ENCODE peak calls at places on chromosomes 7 and 10, in nine cellular contexts. One of them, this sample, is unnamed.

GRCh38 chr10:75202321-75203096 is 8.1 kb upstream of the VDAC2 start:
- DNase-seq in nucleus accumbens: no peak
- DNase-seq in colonic mucosa: peak
- DNase-seq in NCI-H82: no peak
- DNase-seq in HTR-8/SVneo: no peak
- DNase-seq in NCI-H460: peak
- DNase-seq in GM19239: no peak
- DNase-seq in NCI-H2029: no peak
- DNase-seq in activated CD8-positive, alpha-beta memory T cell treated with anti-CD3 and anti-CD28 coated beads for 1 hour: no peak
- DNase-seq in this sample: peak

GRCh38 chr7:75572396-75572795 is 80.3 kb downstream of the SPDYE5 start:
- DNase-seq in nucleus accumbens: peak
- DNase-seq in colonic mucosa: no peak
- DNase-seq in NCI-H82: no peak
- DNase-seq in HTR-8/SVneo: no peak
- DNase-seq in NCI-H460: no peak
- DNase-seq in GM19239: no peak
- DNase-seq in NCI-H2029: no peak
- DNase-seq in activated CD8-positive, alpha-beta memory T cell treated with anti-CD3 and anti-CD28 coated beads for 1 hour: no peak
- DNase-seq in this sample: no peak

GRCh38 chr10:68668972-68669371 is 52.1 kb upstream of the CCAR1 start:
- DNase-seq in nucleus accumbens: no peak
- DNase-seq in colonic mucosa: no peak
- DNase-seq in NCI-H82: no peak
- DNase-seq in HTR-8/SVneo: no peak
- DNase-seq in NCI-H460: no peak
- DNase-seq in GM19239: no peak
- DNase-seq in NCI-H2029: no peak
- DNase-seq in activated CD8-positive, alpha-beta memory T cell treated with anti-CD3 and anti-CD28 coated beads for 1 hour: no peak
- DNase-seq in this sample: no peak

GRCh38 chr7:2106920-2107319 is 125.8 kb downstream of the MAD1L1 start:
- DNase-seq in nucleus accumbens: no peak
- DNase-seq in colonic mucosa: no peak
- DNase-seq in NCI-H82: no peak
- DNase-seq in HTR-8/SVneo: peak
- DNase-seq in NCI-H460: no peak
- DNase-seq in GM19239: no peak
- DNase-seq in NCI-H2029: peak
- DNase-seq in activated CD8-positive, alpha-beta memory T cell treated with anti-CD3 and anti-CD28 coated beads for 1 hour: no peak
- DNase-seq in this sample: peak

GRCh38 chr10:77789016-77789415 is 137.5 kb downstream of the DLG5 start:
- DNase-seq in nucleus accumbens: no peak
- DNase-seq in colonic mucosa: no peak
- DNase-seq in NCI-H82: no peak
- DNase-seq in HTR-8/SVneo: no peak
- DNase-seq in NCI-H460: no peak
- DNase-seq in GM19239: no peak
- DNase-seq in NCI-H2029: no peak
- DNase-seq in activated CD8-positive, alpha-beta memory T cell treated with anti-CD3 and anti-CD28 coated beads for 1 hour: no peak
- DNase-seq in this sample: no peak

GRCh38 chr10:51528527-51528926 is 170.9 kb downstream of the CSTF2T start:
- DNase-seq in nucleus accumbens: no peak
- DNase-seq in colonic mucosa: no peak
- DNase-seq in NCI-H82: no peak
- DNase-seq in HTR-8/SVneo: no peak
- DNase-seq in NCI-H460: no peak
- DNase-seq in GM19239: no peak
- DNase-seq in NCI-H2029: no peak
- DNase-seq in activated CD8-positive, alpha-beta memory T cell treated with anti-CD3 and anti-CD28 coated beads for 1 hour: no peak
- DNase-seq in this sample: no peak

GRCh38 chr7:93092757-93093370 is 24.9 kb downstream of the SAMD9 start:
- DNase-seq in nucleus accumbens: no peak
- DNase-seq in colonic mucosa: no peak
- DNase-seq in NCI-H82: peak
- DNase-seq in HTR-8/SVneo: no peak
- DNase-seq in NCI-H460: no peak
- DNase-seq in GM19239: no peak
- DNase-seq in NCI-H2029: no peak
- DNase-seq in activated CD8-positive, alpha-beta memory T cell treated with anti-CD3 and anti-CD28 coated beads for 1 hour: no peak
- DNase-seq in this sample: peak

GRCh38 chr10:12876266-12876665 is 125.2 kb downstream of the CCDC3 start:
- DNase-seq in nucleus accumbens: no peak
- DNase-seq in colonic mucosa: no peak
- DNase-seq in NCI-H82: no peak
- DNase-seq in HTR-8/SVneo: no peak
- DNase-seq in NCI-H460: no peak
- DNase-seq in GM19239: no peak
- DNase-seq in NCI-H2029: no peak
- DNase-seq in activated CD8-positive, alpha-beta memory T cell treated with anti-CD3 and anti-CD28 coated beads for 1 hour: no peak
- DNase-seq in this sample: no peak

GRCh38 chr10:22475857-22476600 is 130.7 kb downstream of the SPAG6 start:
- DNase-seq in nucleus accumbens: peak
- DNase-seq in colonic mucosa: no peak
- DNase-seq in NCI-H82: peak
- DNase-seq in HTR-8/SVneo: no peak
- DNase-seq in NCI-H460: no peak
- DNase-seq in GM19239: no peak
- DNase-seq in NCI-H2029: no peak
- DNase-seq in activated CD8-positive, alpha-beta memory T cell treated with anti-CD3 and anti-CD28 coated beads for 1 hour: no peak
- DNase-seq in this sample: peak

GRCh38 chr7:34530211-34530610 is 127.8 kb upstream of the NPSR1 start:
- DNase-seq in nucleus accumbens: no peak
- DNase-seq in colonic mucosa: no peak
- DNase-seq in NCI-H82: no peak
- DNase-seq in HTR-8/SVneo: no peak
- DNase-seq in NCI-H460: no peak
- DNase-seq in GM19239: no peak
- DNase-seq in NCI-H2029: no peak
- DNase-seq in activated CD8-positive, alpha-beta memory T cell treated with anti-CD3 and anti-CD28 coated beads for 1 hour: no peak
- DNase-seq in this sample: no peak

GRCh38 chr7:151539055-151539714 is 19.5 kb upstream of the RHEB start:
- DNase-seq in nucleus accumbens: peak
- DNase-seq in colonic mucosa: no peak
- DNase-seq in NCI-H82: peak
- DNase-seq in HTR-8/SVneo: no peak
- DNase-seq in NCI-H460: no peak
- DNase-seq in GM19239: no peak
- DNase-seq in NCI-H2029: no peak
- DNase-seq in activated CD8-positive, alpha-beta memory T cell treated with anti-CD3 and anti-CD28 coated beads for 1 hour: no peak
- DNase-seq in this sample: peak

GRCh38 chr10:125756196-125756595 is 19.4 kb downstream of the MMP21 start:
- DNase-seq in nucleus accumbens: no peak
- DNase-seq in colonic mucosa: no peak
- DNase-seq in NCI-H82: no peak
- DNase-seq in HTR-8/SVneo: no peak
- DNase-seq in NCI-H460: no peak
- DNase-seq in GM19239: no peak
- DNase-seq in NCI-H2029: peak
- DNase-seq in activated CD8-positive, alpha-beta memory T cell treated with anti-CD3 and anti-CD28 coated beads for 1 hour: no peak
- DNase-seq in this sample: no peak

GRCh38 chr7:111595780-111596179 is 33.5 kb upstream of the IMMP2L start:
- DNase-seq in nucleus accumbens: no peak
- DNase-seq in colonic mucosa: no peak
- DNase-seq in NCI-H82: no peak
- DNase-seq in HTR-8/SVneo: no peak
- DNase-seq in NCI-H460: no peak
- DNase-seq in GM19239: no peak
- DNase-seq in NCI-H2029: no peak
- DNase-seq in activated CD8-positive, alpha-beta memory T cell treated with anti-CD3 and anti-CD28 coated beads for 1 hour: no peak
- DNase-seq in this sample: no peak

GRCh38 chr10:125095228-125095627 is 65.1 kb downstream of the CTBP2 start:
- DNase-seq in nucleus accumbens: no peak
- DNase-seq in colonic mucosa: no peak
- DNase-seq in NCI-H82: no peak
- DNase-seq in HTR-8/SVneo: no peak
- DNase-seq in NCI-H460: no peak
- DNase-seq in GM19239: no peak
- DNase-seq in NCI-H2029: no peak
- DNase-seq in activated CD8-positive, alpha-beta memory T cell treated with anti-CD3 and anti-CD28 coated beads for 1 hour: no peak
- DNase-seq in this sample: no peak

GRCh38 chr7:27453702-27454405 is 208.8 kb downstream of the HIBADH start:
- DNase-seq in nucleus accumbens: no peak
- DNase-seq in colonic mucosa: no peak
- DNase-seq in NCI-H82: no peak
- DNase-seq in HTR-8/SVneo: peak
- DNase-seq in NCI-H460: no peak
- DNase-seq in GM19239: no peak
- DNase-seq in NCI-H2029: no peak
- DNase-seq in activated CD8-positive, alpha-beta memory T cell treated with anti-CD3 and anti-CD28 coated beads for 1 hour: no peak
- DNase-seq in this sample: peak

GRCh38 chr10:35223016-35223415 is 96.4 kb downstream of the CREM start:
- DNase-seq in nucleus accumbens: no peak
- DNase-seq in colonic mucosa: no peak
- DNase-seq in NCI-H82: peak
- DNase-seq in HTR-8/SVneo: no peak
- DNase-seq in NCI-H460: no peak
- DNase-seq in GM19239: no peak
- DNase-seq in NCI-H2029: no peak
- DNase-seq in activated CD8-positive, alpha-beta memory T cell treated with anti-CD3 and anti-CD28 coated beads for 1 hour: no peak
- DNase-seq in this sample: no peak

GRCh38 chr10:61958311-61958710 is 56.8 kb downstream of the ARID5B start:
- DNase-seq in nucleus accumbens: no peak
- DNase-seq in colonic mucosa: no peak
- DNase-seq in NCI-H82: no peak
- DNase-seq in HTR-8/SVneo: no peak
- DNase-seq in NCI-H460: no peak
- DNase-seq in GM19239: no peak
- DNase-seq in NCI-H2029: no peak
- DNase-seq in activated CD8-positive, alpha-beta memory T cell treated with anti-CD3 and anti-CD28 coated beads for 1 hour: no peak
- DNase-seq in this sample: no peak

GRCh38 chr7:56287429-56288138 is 171.4 kb upstream of the NUPR2 start:
- DNase-seq in nucleus accumbens: peak
- DNase-seq in colonic mucosa: no peak
- DNase-seq in NCI-H82: peak
- DNase-seq in HTR-8/SVneo: no peak
- DNase-seq in NCI-H460: no peak
- DNase-seq in GM19239: no peak
- DNase-seq in NCI-H2029: no peak
- DNase-seq in activated CD8-positive, alpha-beta memory T cell treated with anti-CD3 and anti-CD28 coated beads for 1 hour: no peak
- DNase-seq in this sample: no peak

GRCh38 chr10:100728928-100729876 is 16.2 kb upstream of the PAX2 start:
- DNase-seq in nucleus accumbens: no peak
- DNase-seq in colonic mucosa: peak
- DNase-seq in NCI-H82: peak
- DNase-seq in HTR-8/SVneo: peak
- DNase-seq in NCI-H460: peak
- DNase-seq in GM19239: no peak
- DNase-seq in NCI-H2029: no peak
- DNase-seq in activated CD8-positive, alpha-beta memory T cell treated with anti-CD3 and anti-CD28 coated beads for 1 hour: no peak
- DNase-seq in this sample: peak

GRCh38 chr10:96588060-96588554 is 1.3 kb upstream of the TM9SF3 start:
- DNase-seq in nucleus accumbens: no peak
- DNase-seq in colonic mucosa: no peak
- DNase-seq in NCI-H82: no peak
- DNase-seq in HTR-8/SVneo: no peak
- DNase-seq in NCI-H460: no peak
- DNase-seq in GM19239: peak
- DNase-seq in NCI-H2029: no peak
- DNase-seq in activated CD8-positive, alpha-beta memory T cell treated with anti-CD3 and anti-CD28 coated beads for 1 hour: no peak
- DNase-seq in this sample: no peak

GRCh38 chr10:103473261-103473671 is 5.8 kb downstream of the CALHM3 start:
- DNase-seq in nucleus accumbens: no peak
- DNase-seq in colonic mucosa: no peak
- DNase-seq in NCI-H82: no peak
- DNase-seq in HTR-8/SVneo: no peak
- DNase-seq in NCI-H460: no peak
- DNase-seq in GM19239: no peak
- DNase-seq in NCI-H2029: no peak
- DNase-seq in activated CD8-positive, alpha-beta memory T cell treated with anti-CD3 and anti-CD28 coated beads for 1 hour: no peak
- DNase-seq in this sample: no peak

GRCh38 chr10:110433740-110434139 is 64.0 kb upstream of the DUSP5 start:
- DNase-seq in nucleus accumbens: no peak
- DNase-seq in colonic mucosa: no peak
- DNase-seq in NCI-H82: no peak
- DNase-seq in HTR-8/SVneo: no peak
- DNase-seq in NCI-H460: no peak
- DNase-seq in GM19239: no peak
- DNase-seq in NCI-H2029: no peak
- DNase-seq in activated CD8-positive, alpha-beta memory T cell treated with anti-CD3 and anti-CD28 coated beads for 1 hour: no peak
- DNase-seq in this sample: no peak

GRCh38 chr10:104581884-104582603 is 59.0 kb upstream of the SORCS3 start:
- DNase-seq in nucleus accumbens: no peak
- DNase-seq in colonic mucosa: no peak
- DNase-seq in NCI-H82: no peak
- DNase-seq in HTR-8/SVneo: no peak
- DNase-seq in NCI-H460: no peak
- DNase-seq in GM19239: no peak
- DNase-seq in NCI-H2029: no peak
- DNase-seq in activated CD8-positive, alpha-beta memory T cell treated with anti-CD3 and anti-CD28 coated beads for 1 hour: no peak
- DNase-seq in this sample: peak

GRCh38 chr10:100364735-100365391 is 17.8 kb downstream of the SCD start:
- DNase-seq in nucleus accumbens: peak
- DNase-seq in colonic mucosa: peak
- DNase-seq in NCI-H82: peak
- DNase-seq in HTR-8/SVneo: peak
- DNase-seq in NCI-H460: peak
- DNase-seq in GM19239: no peak
- DNase-seq in NCI-H2029: peak
- DNase-seq in activated CD8-positive, alpha-beta memory T cell treated with anti-CD3 and anti-CD28 coated beads for 1 hour: no peak
- DNase-seq in this sample: peak

GRCh38 chr7:115097175-115097671 is 175.3 kb downstream of the MDFIC start:
- DNase-seq in nucleus accumbens: no peak
- DNase-seq in colonic mucosa: no peak
- DNase-seq in NCI-H82: no peak
- DNase-seq in HTR-8/SVneo: no peak
- DNase-seq in NCI-H460: no peak
- DNase-seq in GM19239: no peak
- DNase-seq in NCI-H2029: no peak
- DNase-seq in activated CD8-positive, alpha-beta memory T cell treated with anti-CD3 and anti-CD28 coated beads for 1 hour: no peak
- DNase-seq in this sample: peak

GRCh38 chr10:98610855-98611254 is 164.1 kb upstream of the HPS1 start:
- DNase-seq in nucleus accumbens: no peak
- DNase-seq in colonic mucosa: no peak
- DNase-seq in NCI-H82: no peak
- DNase-seq in HTR-8/SVneo: no peak
- DNase-seq in NCI-H460: no peak
- DNase-seq in GM19239: no peak
- DNase-seq in NCI-H2029: no peak
- DNase-seq in activated CD8-positive, alpha-beta memory T cell treated with anti-CD3 and anti-CD28 coated beads for 1 hour: no peak
- DNase-seq in this sample: no peak

GRCh38 chr7:16078076-16078952 is 343.0 kb downstream of the CRPPA start:
- DNase-seq in nucleus accumbens: no peak
- DNase-seq in colonic mucosa: peak
- DNase-seq in NCI-H82: peak
- DNase-seq in HTR-8/SVneo: peak
- DNase-seq in NCI-H460: peak
- DNase-seq in GM19239: no peak
- DNase-seq in NCI-H2029: peak
- DNase-seq in activated CD8-positive, alpha-beta memory T cell treated with anti-CD3 and anti-CD28 coated beads for 1 hour: no peak
- DNase-seq in this sample: peak

GRCh38 chr7:148211641-148212040 is 378.9 kb upstream of the C7orf33 start:
- DNase-seq in nucleus accumbens: no peak
- DNase-seq in colonic mucosa: no peak
- DNase-seq in NCI-H82: no peak
- DNase-seq in HTR-8/SVneo: no peak
- DNase-seq in NCI-H460: no peak
- DNase-seq in GM19239: no peak
- DNase-seq in NCI-H2029: no peak
- DNase-seq in activated CD8-positive, alpha-beta memory T cell treated with anti-CD3 and anti-CD28 coated beads for 1 hour: no peak
- DNase-seq in this sample: no peak

GRCh38 chr10:102673961-102674511 is 29.8 kb downstream of the TRIM8 start:
- DNase-seq in nucleus accumbens: peak
- DNase-seq in colonic mucosa: no peak
- DNase-seq in NCI-H82: peak
- DNase-seq in HTR-8/SVneo: no peak
- DNase-seq in NCI-H460: no peak
- DNase-seq in GM19239: no peak
- DNase-seq in NCI-H2029: no peak
- DNase-seq in activated CD8-positive, alpha-beta memory T cell treated with anti-CD3 and anti-CD28 coated beads for 1 hour: peak
- DNase-seq in this sample: peak

GRCh38 chr7:98934267-98934666 is 55.9 kb downstream of the TRRAP start:
- DNase-seq in nucleus accumbens: no peak
- DNase-seq in colonic mucosa: no peak
- DNase-seq in NCI-H82: no peak
- DNase-seq in HTR-8/SVneo: no peak
- DNase-seq in NCI-H460: no peak
- DNase-seq in GM19239: no peak
- DNase-seq in NCI-H2029: no peak
- DNase-seq in activated CD8-positive, alpha-beta memory T cell treated with anti-CD3 and anti-CD28 coated beads for 1 hour: no peak
- DNase-seq in this sample: no peak

GRCh38 chr10:79293841-79294705 is 53.2 kb upstream of the PPIF start:
- DNase-seq in nucleus accumbens: no peak
- DNase-seq in colonic mucosa: no peak
- DNase-seq in NCI-H82: no peak
- DNase-seq in HTR-8/SVneo: no peak
- DNase-seq in NCI-H460: no peak
- DNase-seq in GM19239: no peak
- DNase-seq in NCI-H2029: no peak
- DNase-seq in activated CD8-positive, alpha-beta memory T cell treated with anti-CD3 and anti-CD28 coated beads for 1 hour: no peak
- DNase-seq in this sample: peak